ENCODE peak calls at places on chromosomes 5 and 9, in six cellular contexts. One of them, this sample, is unnamed. For H3K4me1, the result is how much of the 10 kb centered on the place peaks cover.

GRCh38 chr5:139863855-139864558 is 68.4 kb downstream of the PSD2 start:
- DNase-seq in pancreas: no peak
- DNase-seq in A549: peak
- DNase-seq in lung: peak
- DNase-seq in cardiac muscle cell: peak
- DNase-seq in heart left ventricle: peak
- DNase-seq in this sample: no peak

GRCh38 chr5:158456756-158457155 is 597.8 kb upstream of the CLINT1 start:
- DNase-seq in pancreas: no peak
- DNase-seq in cardiac muscle cell: no peak
- DNase-seq in heart left ventricle: no peak
- DNase-seq in A549: peak
- DNase-seq in lung: no peak
- DNase-seq in this sample: peak

GRCh38 chr9:93126825-93127368 is 7.2 kb downstream of the NINJ1 start:
- DNase-seq in heart left ventricle: peak
- DNase-seq in pancreas: peak
- DNase-seq in cardiac muscle cell: peak
- DNase-seq in lung: no peak
- DNase-seq in A549: no peak
- DNase-seq in this sample: no peak

GRCh38 chr5:173119719-173120118 is 24.6 kb upstream of the BNIP1 start:
- DNase-seq in heart left ventricle: no peak
- DNase-seq in cardiac muscle cell: no peak
- DNase-seq in A549: no peak
- DNase-seq in lung: no peak
- DNase-seq in pancreas: no peak
- DNase-seq in this sample: no peak

GRCh38 chr5:155761502-155761901 is 565.5 kb upstream of the SGCD start:
- DNase-seq in heart left ventricle: no peak
- DNase-seq in lung: no peak
- DNase-seq in pancreas: no peak
- DNase-seq in A549: no peak
- DNase-seq in cardiac muscle cell: no peak
- DNase-seq in this sample: no peak

GRCh38 chr9:133635098-133635497 is 1.1 kb upstream of the DBH start:
- DNase-seq in pancreas: peak
- DNase-seq in cardiac muscle cell: no peak
- DNase-seq in A549: no peak
- DNase-seq in lung: no peak
- DNase-seq in heart left ventricle: no peak
- DNase-seq in this sample: no peak

GRCh38 chr9:137575725-137576411 is 2.9 kb downstream of the DPH7 start:
- DNase-seq in A549: no peak
- DNase-seq in heart left ventricle: no peak
- DNase-seq in lung: no peak
- DNase-seq in cardiac muscle cell: peak
- DNase-seq in pancreas: no peak
- DNase-seq in this sample: no peak

GRCh38 chr5:112555691-112556090 is 136.6 kb upstream of the EPB41L4A start:
- DNase-seq in A549: no peak
- DNase-seq in cardiac muscle cell: no peak
- DNase-seq in pancreas: no peak
- DNase-seq in heart left ventricle: no peak
- DNase-seq in lung: no peak
- DNase-seq in this sample: no peak

GRCh38 chr5:149605998-149606721 is 24.9 kb downstream of the ARHGEF37 start:
- DNase-seq in A549: peak
- DNase-seq in lung: no peak
- DNase-seq in cardiac muscle cell: no peak
- DNase-seq in heart left ventricle: no peak
- DNase-seq in pancreas: no peak
- DNase-seq in this sample: peak

GRCh38 chr9:9215050-9215449 is 1397.8 kb downstream of the PTPRD start:
- DNase-seq in lung: no peak
- DNase-seq in cardiac muscle cell: no peak
- DNase-seq in heart left ventricle: no peak
- DNase-seq in pancreas: no peak
- DNase-seq in A549: no peak
- DNase-seq in this sample: no peak

GRCh38 chr5:180563994-180564393 is 27.3 kb downstream of the SCGB3A1 start:
- DNase-seq in A549: no peak
- DNase-seq in pancreas: no peak
- DNase-seq in lung: no peak
- DNase-seq in cardiac muscle cell: no peak
- DNase-seq in heart left ventricle: no peak
- DNase-seq in this sample: no peak

GRCh38 chr9:121239071-121239470 is 28.9 kb upstream of the GSN start:
- DNase-seq in heart left ventricle: no peak
- DNase-seq in A549: no peak
- DNase-seq in cardiac muscle cell: no peak
- DNase-seq in lung: no peak
- DNase-seq in pancreas: no peak
- DNase-seq in this sample: no peak

GRCh38 chr9:131757549-131757948 is 17.7 kb upstream of the RAPGEF1 start:
- DNase-seq in A549: no peak
- DNase-seq in lung: no peak
- DNase-seq in cardiac muscle cell: no peak
- DNase-seq in heart left ventricle: no peak
- DNase-seq in pancreas: no peak
- DNase-seq in this sample: no peak

GRCh38 chr5:14221768-14222167 is 78.6 kb downstream of the TRIO start:
- DNase-seq in A549: no peak
- DNase-seq in heart left ventricle: no peak
- DNase-seq in cardiac muscle cell: no peak
- DNase-seq in lung: no peak
- DNase-seq in pancreas: no peak
- DNase-seq in this sample: no peak

GRCh38 chr9:21557428-21557768 is 75.3 kb upstream of the IFNE start:
- DNase-seq in A549: no peak
- DNase-seq in lung: no peak
- DNase-seq in pancreas: no peak
- DNase-seq in heart left ventricle: no peak
- DNase-seq in cardiac muscle cell: no peak
- DNase-seq in this sample: no peak

DNA sequence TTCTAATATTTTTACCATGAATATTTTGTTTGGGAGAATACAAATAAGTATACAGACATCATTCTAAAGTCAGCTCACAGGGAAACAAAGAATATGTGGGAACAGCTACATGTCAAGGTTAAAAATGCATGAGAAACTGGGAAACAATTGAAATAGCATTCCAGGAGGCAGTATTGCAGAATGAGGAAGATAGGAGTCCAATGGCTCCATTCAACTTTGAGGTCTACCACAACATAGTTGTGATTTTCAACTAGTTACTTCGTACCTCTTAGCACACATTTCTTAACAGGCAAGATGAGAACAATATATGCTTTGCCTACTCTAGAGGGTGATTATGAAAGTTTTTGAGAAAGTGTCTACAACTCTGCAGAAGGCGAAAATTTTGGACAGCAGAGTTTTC is 35.2 kb upstream of the CAST start:
- DNase-seq in lung: no peak
- DNase-seq in A549: no peak
- DNase-seq in heart left ventricle: no peak
- DNase-seq in cardiac muscle cell: no peak
- DNase-seq in pancreas: no peak
- DNase-seq in this sample: peak
- H3K27ac ChIP-seq in lung: no peak
- H3K27ac ChIP-seq in A549: peak
- H3K27ac ChIP-seq in heart left ventricle: no peak
- H3K27ac ChIP-seq in cardiac muscle cell: no peak
- H3K27ac ChIP-seq in pancreas: no peak
- H3K27ac ChIP-seq in this sample: peak

DNA sequence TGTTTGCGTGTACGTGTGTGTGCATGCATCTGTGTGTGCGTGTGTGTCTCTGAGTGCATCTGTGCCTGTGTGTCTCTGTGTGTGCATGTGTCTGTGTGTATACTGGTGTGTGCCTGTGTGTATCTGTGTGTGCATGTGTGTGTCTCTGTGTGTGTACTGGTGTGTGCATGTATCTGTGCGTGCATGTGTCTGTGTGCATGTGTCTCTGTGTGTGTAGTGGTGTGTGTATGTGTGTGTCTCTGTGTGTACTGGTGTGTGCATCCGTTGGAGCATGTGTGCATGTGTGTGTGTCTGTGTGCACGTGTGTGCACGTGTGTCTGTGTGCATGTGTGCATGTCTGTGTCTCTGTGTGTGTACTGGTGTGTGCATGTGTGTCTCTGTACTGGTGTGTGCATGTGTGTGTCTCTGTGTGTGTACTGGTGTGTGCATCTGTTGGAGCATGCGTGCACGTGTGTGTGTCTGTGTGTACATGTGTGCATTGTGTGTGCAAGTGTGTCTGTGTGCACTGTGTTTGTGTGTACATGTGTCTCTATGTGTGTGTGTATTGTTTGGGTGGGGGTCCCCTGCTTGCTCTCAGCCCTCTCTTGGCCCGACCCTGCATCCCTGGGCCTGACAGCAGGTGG is 23.8 kb upstream of the NOTCH1 start:
- DNase-seq in pancreas: no peak
- DNase-seq in heart left ventricle: no peak
- DNase-seq in A549: no peak
- DNase-seq in cardiac muscle cell: no peak
- DNase-seq in lung: no peak
- DNase-seq in this sample: no peak
- H3K4me1 ChIP-seq in pancreas: under half
- H3K4me1 ChIP-seq in heart left ventricle: half or more
- H3K4me1 ChIP-seq in A549: half or more
- H3K4me1 ChIP-seq in cardiac muscle cell: half or more
- H3K4me1 ChIP-seq in lung: under half
- H3K4me1 ChIP-seq in this sample: under half

GRCh38 chr5:6781711-6782110 is 68.5 kb downstream of the TENT4A start:
- DNase-seq in lung: no peak
- DNase-seq in pancreas: no peak
- DNase-seq in cardiac muscle cell: no peak
- DNase-seq in A549: no peak
- DNase-seq in heart left ventricle: no peak
- DNase-seq in this sample: peak

GRCh38 chr5:6784481-6784880 is 71.2 kb downstream of the TENT4A start:
- DNase-seq in pancreas: no peak
- DNase-seq in A549: no peak
- DNase-seq in lung: no peak
- DNase-seq in heart left ventricle: no peak
- DNase-seq in cardiac muscle cell: no peak
- DNase-seq in this sample: no peak

GRCh38 chr5:6785161-6785860 is 72.1 kb downstream of the TENT4A start:
- DNase-seq in A549: no peak
- DNase-seq in pancreas: no peak
- DNase-seq in lung: no peak
- DNase-seq in cardiac muscle cell: no peak
- DNase-seq in heart left ventricle: no peak
- DNase-seq in this sample: no peak

GRCh38 chr5:6783787-6784186 is 70.6 kb downstream of the TENT4A start:
- DNase-seq in cardiac muscle cell: no peak
- DNase-seq in A549: no peak
- DNase-seq in heart left ventricle: no peak
- DNase-seq in lung: no peak
- DNase-seq in pancreas: no peak
- DNase-seq in this sample: no peak

GRCh38 chr5:6780802-6781391 is 67.7 kb downstream of the TENT4A start:
- DNase-seq in cardiac muscle cell: no peak
- DNase-seq in pancreas: no peak
- DNase-seq in lung: no peak
- DNase-seq in A549: peak
- DNase-seq in heart left ventricle: no peak
- DNase-seq in this sample: no peak
- TF ChIP-seq CTCF in cardiac muscle cell: peak
- TF ChIP-seq CTCF in pancreas: no peak
- TF ChIP-seq CTCF in lung: no peak
- TF ChIP-seq CTCF in A549: no peak
- TF ChIP-seq CTCF in heart left ventricle: no peak
- TF ChIP-seq CTCF in this sample: peak

GRCh38 chr5:128091579-128091978 is 8.0 kb downstream of the SLC12A2 start:
- DNase-seq in pancreas: no peak
- DNase-seq in A549: no peak
- DNase-seq in cardiac muscle cell: no peak
- DNase-seq in heart left ventricle: no peak
- DNase-seq in lung: no peak
- DNase-seq in this sample: no peak
- H3K27ac ChIP-seq in pancreas: no peak
- H3K27ac ChIP-seq in A549: no peak
- H3K27ac ChIP-seq in cardiac muscle cell: no peak
- H3K27ac ChIP-seq in heart left ventricle: no peak
- H3K27ac ChIP-seq in lung: no peak
- H3K27ac ChIP-seq in this sample: no peak

GRCh38 chr9:100281069-100281468 is 71.7 kb downstream of the TEX10 start:
- DNase-seq in heart left ventricle: no peak
- DNase-seq in pancreas: no peak
- DNase-seq in lung: no peak
- DNase-seq in cardiac muscle cell: no peak
- DNase-seq in A549: no peak
- DNase-seq in this sample: no peak
- H3K4me1 ChIP-seq in heart left ventricle: under half
- H3K4me1 ChIP-seq in pancreas: under half
- H3K4me1 ChIP-seq in lung: under half
- H3K4me1 ChIP-seq in cardiac muscle cell: under half
- H3K4me1 ChIP-seq in A549: under half
- H3K4me1 ChIP-seq in this sample: under half

DNA sequence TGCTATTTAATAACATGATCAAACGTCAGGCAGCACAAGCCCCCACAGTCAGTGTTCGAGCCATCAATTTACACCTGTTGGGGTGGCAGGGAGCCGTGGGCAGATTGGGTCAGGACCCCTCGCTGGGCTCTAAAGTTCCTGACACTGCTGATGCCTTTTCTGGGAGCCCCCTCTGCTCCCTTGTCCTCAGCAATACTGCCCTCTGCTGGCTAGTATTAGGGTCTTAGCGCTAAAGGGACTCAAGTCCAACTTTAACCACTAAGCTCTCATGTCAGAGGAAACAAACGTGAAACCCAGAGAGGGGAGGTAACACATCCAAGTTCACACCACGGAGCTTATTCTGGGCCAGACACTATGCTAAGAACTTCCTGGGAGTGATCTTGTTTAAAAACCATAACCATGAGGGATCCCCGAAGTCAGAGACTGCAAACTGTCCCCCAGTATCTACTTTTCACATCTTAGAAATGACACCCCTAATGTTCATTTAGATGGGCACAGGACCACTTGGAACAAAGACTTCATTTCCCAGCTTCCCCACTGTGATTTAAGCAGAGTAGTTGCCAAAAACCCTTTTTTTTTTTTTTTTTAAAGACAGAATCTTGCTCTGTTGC is 20.4 kb downstream of the ANKS6 start:
- DNase-seq in heart left ventricle: no peak
- DNase-seq in cardiac muscle cell: peak
- DNase-seq in pancreas: no peak
- DNase-seq in A549: peak
- DNase-seq in lung: no peak
- DNase-seq in this sample: no peak
- TF ChIP-seq CTCF in heart left ventricle: peak
- TF ChIP-seq CTCF in cardiac muscle cell: peak
- TF ChIP-seq CTCF in pancreas: peak
- TF ChIP-seq CTCF in A549: peak
- TF ChIP-seq CTCF in lung: peak
- TF ChIP-seq CTCF in this sample: peak

This sample was measured in foreskin keratinocyte.